ENCODE peak calls at places on chromosomes 16 and 17, in eight cellular contexts. Z is neural progenitor cell; T is pancreas; P is body of pancreas; D is PC-3; C is colonic mucosa; B is CD8-positive, alpha-beta T cell; Q is A549. W is an unnamed sample.

GRCh38 chr17:4433515-4434031 is at the start of gene SPNS3:
- DNase-seq in Z (no peak), T (no peak), P (peak; percentile 17), D (no peak), C (no peak), B (peak; percentile 76), Q (no peak), W (no peak)

GRCh38 chr17:73822371-73822770 is 178.1 kb upstream of the SDK2 start:
- DNase-seq in Z (no peak), T (no peak), P (no peak), D (no peak), C (no peak), B (no peak), Q (no peak), W (no peak)

GRCh38 chr16:9256196-9256595 is 164.8 kb downstream of the HAPSTR1 start:
- DNase-seq in Z (peak; percentile 68), T (peak; percentile 35), P (peak; percentile 56), D (peak; percentile 39), C (peak; percentile 54), B (no peak), Q (peak; percentile 31), W (no peak)

GRCh38 chr16:85089485-85089884 is 22.8 kb downstream of the CIBAR2 start:
- DNase-seq in Z (no peak), T (no peak), P (no peak), D (no peak), C (no peak), B (no peak), Q (no peak), W (no peak)

GRCh38 chr17:7589204-7589868 is 558 bp downstream of the SOX15 start:
- DNase-seq in Z (peak; percentile 94), T (peak; percentile 70), P (peak; percentile 86), D (peak; percentile 46), C (peak; percentile 82), B (peak; percentile 80), Q (no peak), W (peak; percentile 77)

GRCh38 chr17:63932721-63933120 is 590 bp upstream of the CD79B start:
- DNase-seq in Z (no peak), T (no peak), P (no peak), D (no peak), C (no peak), B (no peak), Q (no peak), W (no peak)

GRCh38 chr16:51951668-51952298 is 595.2 kb downstream of the TOX3 start:
- DNase-seq in Z (peak; percentile 41), T (peak; percentile 37), P (peak; percentile 53), D (no peak), C (no peak), B (no peak), Q (no peak), W (no peak)

GRCh38 chr17:74110467-74110866 is 93.0 kb upstream of the RPL38 start:
- DNase-seq in Z (peak; percentile 53), T (no peak), P (no peak), D (no peak), C (no peak), B (no peak), Q (no peak), W (no peak)

GRCh38 chr17:7323731-7324437 is 5.3 kb downstream of the NEURL4 start:
- DNase-seq in Z (peak; percentile 72), T (no peak), P (no peak), D (peak; percentile 7), C (peak; percentile 53), B (peak; percentile 83), Q (peak; percentile 83), W (no peak)

GRCh38 chr17:80678621-80679020 is 134.0 kb downstream of the RPTOR start:
- DNase-seq in Z (peak; percentile 55), T (no peak), P (no peak), D (peak; percentile 86), C (no peak), B (no peak), Q (no peak), W (no peak)

GRCh38 chr16:74813109-74813641 is 38.6 kb upstream of the FA2H start:
- DNase-seq in Z (peak; percentile 94), T (peak; percentile 80), P (peak; percentile 89), D (peak; percentile 81), C (peak; percentile 85), B (peak; percentile 80), Q (peak; percentile 91), W (peak; percentile 85)

GRCh38 chr17:21283482-21284318 is 811 bp upstream of the MAP2K3 start:
- DNase-seq in Z (peak; percentile 54), T (peak; percentile 35), P (peak; percentile 46), D (peak; percentile 63), C (no peak), B (no peak), Q (no peak), W (peak; percentile 71)

GRCh38 chr16:23640669-23640958 is 496 bp downstream of the PALB2 start:
- DNase-seq in Z (no peak), T (no peak), P (no peak), D (no peak), C (peak; percentile 20), B (no peak), Q (peak; percentile 34), W (no peak)

GRCh38 chr16:70402916-70403659 is 35.8 kb downstream of the ST3GAL2 start:
- DNase-seq in Z (no peak), T (no peak), P (no peak), D (no peak), C (no peak), B (no peak), Q (no peak), W (no peak)

GRCh38 chr16:54694651-54695050 is 236.0 kb upstream of the IRX5 start:
- DNase-seq in Z (no peak), T (no peak), P (no peak), D (no peak), C (no peak), B (no peak), Q (no peak), W (no peak)

GRCh38 chr16:333406-334094 is 19.0 kb downstream of the AXIN1 start:
- DNase-seq in Z (no peak), T (no peak), P (no peak), D (no peak), C (no peak), B (no peak), Q (no peak), W (no peak)

GRCh38 chr16:49398761-49399160 is 25.2 kb downstream of the C16orf78 start:
- DNase-seq in Z (no peak), T (no peak), P (no peak), D (no peak), C (no peak), B (peak; percentile 11), Q (no peak), W (no peak)

GRCh38 chr16:83389751-83390150 is 418.0 kb upstream of the HSBP1 start:
- DNase-seq in Z (no peak), T (no peak), P (no peak), D (no peak), C (no peak), B (no peak), Q (no peak), W (no peak)

GRCh38 chr17:32277284-32277683 is 11.7 kb downstream of the RHBDL3 start:
- DNase-seq in Z (peak; percentile 75), T (no peak), P (no peak), D (no peak), C (no peak), B (no peak), Q (no peak), W (no peak)

GRCh38 chr16:30119428-30119827 is 3.6 kb downstream of the MAPK3 start:
- DNase-seq in Z (no peak), T (no peak), P (no peak), D (no peak), C (no peak), B (no peak), Q (no peak), W (no peak)

GRCh38 chr16:83102336-83102735 is 475.6 kb downstream of the CDH13 start:
- DNase-seq in Z (no peak), T (no peak), P (no peak), D (no peak), C (no peak), B (no peak), Q (no peak), W (no peak)

GRCh38 chr17:48047741-48048320 is 328 bp upstream of the NFE2L1 start:
- DNase-seq in Z (peak; percentile 100), T (peak; percentile 99), P (peak; percentile 100), D (peak; percentile 100), C (peak; percentile 99), B (peak; percentile 97), Q (peak; percentile 98), W (peak; percentile 100)
- TF ChIP-seq CTCF in Z (no peak), T (no peak), P (peak; percentile 23), D (no peak), C (no peak), B (no peak), Q (no peak), W (no peak)

GRCh38 chr17:1712271-1712670 is 2.1 kb upstream of the TLCD2 start:
- DNase-seq in Z (no peak), T (no peak), P (no peak), D (no peak), C (no peak), B (no peak), Q (no peak), W (no peak)
- H3K4me1 ChIP-seq in Z (peaks cover 29% of the 10 kb centered on the region), T (peaks cover 11% of the 10 kb centered on the region), P (peaks cover 34% of the 10 kb centered on the region), D (peaks cover 33% of the 10 kb centered on the region), C (peaks cover 17% of the 10 kb centered on the region), B (peaks cover 25% of the 10 kb centered on the region), Q (peaks cover 44% of the 10 kb centered on the region), W (peaks cover 15% of the 10 kb centered on the region)

GRCh38 chr16:58644765-58645487 is 15.3 kb upstream of the CNOT1 start:
- DNase-seq in Z (no peak), T (no peak), P (no peak), D (peak; percentile 30), C (no peak), B (no peak), Q (no peak), W (no peak)

GRCh38 chr16:58647107-58647506 is 17.5 kb upstream of the CNOT1 start:
- DNase-seq in Z (no peak), T (no peak), P (no peak), D (no peak), C (no peak), B (no peak), Q (no peak), W (no peak)

GRCh38 chr16:58640949-58641348 is 11.3 kb upstream of the CNOT1 start:
- DNase-seq in Z (no peak), T (no peak), P (no peak), D (no peak), C (no peak), B (no peak), Q (no peak), W (no peak)

GRCh38 chr16:58639836-58640235 is 10.2 kb upstream of the CNOT1 start:
- DNase-seq in Z (no peak), T (no peak), P (no peak), D (no peak), C (no peak), B (no peak), Q (no peak), W (no peak)

GRCh38 chr16:58644108-58644507 is 14.5 kb upstream of the CNOT1 start:
- DNase-seq in Z (no peak), T (no peak), P (no peak), D (no peak), C (no peak), B (no peak), Q (no peak), W (no peak)
- TF ChIP-seq CTCF in Z (no peak), T (no peak), P (no peak), D (no peak), C (no peak), B (no peak), Q (no peak), W (no peak)

GRCh38 chr17:72444517-72445054 is 323.8 kb downstream of the SOX9 start:
- DNase-seq in Z (no peak), T (no peak), P (no peak), D (no peak), C (no peak), B (no peak), Q (no peak), W (no peak)
- H3K4me1 ChIP-seq in Z (no peaks in the 10 kb centered on the region), T (no peaks in the 10 kb centered on the region), P (no peaks in the 10 kb centered on the region), D (peaks cover 20% of the 10 kb centered on the region), C (peaks cover 7% of the 10 kb centered on the region), B (no peaks in the 10 kb centered on the region), Q (peaks cover 77% of the 10 kb centered on the region), W (no peaks in the 10 kb centered on the region)

GRCh38 chr17:38605852-38606645 is at the start of gene SRCIN1:
- DNase-seq in Z (peak; percentile 86), T (peak; percentile 69), P (peak; percentile 75), D (peak; percentile 57), C (peak; percentile 72), B (no peak), Q (peak; percentile 70), W (no peak)
- TF ChIP-seq CTCF in Z (peak; percentile 99), T (peak; percentile 94), P (peak; percentile 94), D (peak; percentile 94), C (peak; percentile 94), B (peak; percentile 92), Q (peak; percentile 100), W (peak; percentile 97)

W was measured in right lobe of liver.